ENCODE peak calls at places on chromosomes 11 and 22, in ten cellular contexts. V, C, J, P, M, L, Z, H, N and E are unnamed samples. For H3K4me1, the result is how much of the 10 kb centered on the place peaks cover.

GRCh38 chr22:30275625-30276024 is 9.0 kb upstream of the OSM start:
- DNase-seq in J (no peak), V (no peak), M (no peak), H (peak), N (no peak), C (no peak), P (no peak), L (no peak), Z (peak), E (no peak)

GRCh38 chr11:2316169-2316962 is 14.6 kb downstream of the TSPAN32 start:
- DNase-seq in J (no peak), N (peak), V (no peak), Z (no peak), C (no peak), H (no peak), P (peak), L (no peak), M (no peak), E (no peak)

GRCh38 chr11:18844753-18845367 is 53.3 kb upstream of the PTPN5 start:
- DNase-seq in Z (peak), V (no peak), P (no peak), M (peak), N (no peak), C (no peak), J (peak), H (no peak), L (no peak), E (no peak)

GRCh38 chr11:119373917-119374631 is 7.4 kb downstream of the USP2 start:
- DNase-seq in V (peak), C (peak), P (peak), L (no peak), Z (peak), H (peak), J (peak), N (peak), M (peak), E (peak)

GRCh38 chr11:124623861-124624525 is 1.3 kb downstream of the TBRG1 start:
- DNase-seq in V (no peak), M (no peak), C (no peak), L (no peak), J (no peak), P (no peak), N (no peak), H (no peak), Z (no peak), E (no peak)

GRCh38 chr11:116852261-116853125 is 15.1 kb upstream of the APOA1 start:
- DNase-seq in C (no peak), V (no peak), P (peak), N (no peak), Z (no peak), M (no peak), H (no peak), J (no peak), L (no peak), E (no peak)

GRCh38 chr11:63558459-63559157 is 4.6 kb downstream of the PLAAT2 start:
- DNase-seq in H (no peak), P (no peak), J (no peak), M (no peak), C (no peak), Z (no peak), V (no peak), N (no peak), L (no peak), E (no peak)

GRCh38 chr11:10114593-10115404 is 179.2 kb downstream of the SBF2 start:
- DNase-seq in N (no peak), L (no peak), V (no peak), M (no peak), J (no peak), H (no peak), P (no peak), C (no peak), Z (no peak), E (no peak)

GRCh38 chr11:78943841-78944240 is 369.2 kb upstream of the NARS2 start:
- DNase-seq in C (no peak), Z (no peak), J (no peak), L (no peak), H (no peak), N (no peak), V (no peak), M (no peak), P (no peak), E (no peak)

GRCh38 chr11:47714554-47715081 is 551 bp downstream of the AGBL2 start:
- DNase-seq in N (no peak), J (peak), P (peak), Z (no peak), V (peak), M (no peak), L (no peak), H (no peak), C (peak), E (no peak)

GRCh38 chr11:13944801-13945505 is 17.6 kb upstream of the SPON1 start:
- DNase-seq in P (no peak), C (no peak), M (no peak), Z (no peak), V (no peak), H (no peak), L (no peak), J (no peak), N (no peak), E (no peak)

GRCh38 chr11:20156876-20157613 is 3.2 kb downstream of the DBX1 start:
- DNase-seq in Z (no peak), M (no peak), V (no peak), C (no peak), J (no peak), P (no peak), N (no peak), L (peak), H (peak), E (no peak)

GRCh38 chr11:119175493-119176077 is 7.1 kb downstream of the NLRX1 start:
- DNase-seq in H (no peak), N (no peak), J (no peak), Z (no peak), L (no peak), M (no peak), V (no peak), C (no peak), P (no peak), E (no peak)

GRCh38 chr22:36562261-36562835 is 33.4 kb upstream of the EIF3D start:
- DNase-seq in N (peak), C (no peak), Z (no peak), P (no peak), V (no peak), M (no peak), L (no peak), J (no peak), H (no peak), E (no peak)

GRCh38 chr11:17407575-17407974 is 19.1 kb upstream of the KCNJ11 start:
- DNase-seq in P (no peak), J (peak), H (no peak), V (no peak), Z (no peak), C (no peak), N (no peak), L (no peak), M (no peak), E (no peak)

GRCh38 chr11:100774859-100775258 is 87.8 kb downstream of the ARHGAP42 start:
- DNase-seq in L (no peak), H (no peak), M (peak), C (no peak), J (no peak), Z (no peak), P (no peak), V (no peak), N (no peak), E (no peak)

GRCh38 chr11:110479445-110480101 is 49.8 kb downstream of the FDX1 start:
- DNase-seq in C (no peak), L (no peak), N (no peak), P (no peak), V (peak), J (peak), H (no peak), Z (peak), M (no peak), E (no peak)

GRCh38 chr22:45210174-45210573 is 30.5 kb downstream of the KIAA0930 start:
- DNase-seq in J (no peak), N (no peak), P (no peak), M (no peak), H (no peak), C (no peak), L (no peak), Z (no peak), V (no peak), E (no peak)

GRCh38 chr11:68006606-68007166 is 2.8 kb upstream of the UNC93B1 start:
- DNase-seq in N (no peak), L (no peak), H (no peak), J (peak), P (no peak), M (no peak), Z (no peak), V (no peak), C (no peak), E (no peak)
- H3K4me1 ChIP-seq in N (under half), L (under half), H (half or more), J (under half), P (under half), M (half or more), Z (half or more), V (under half), C (under half), E (under half)

GRCh38 chr22:20023214-20023613 is 2.3 kb downstream of the TANGO2 start:
- DNase-seq in L (no peak), Z (no peak), V (no peak), J (no peak), M (no peak), C (no peak), N (no peak), P (no peak), H (no peak), E (peak)
- H3K4me1 ChIP-seq in L (under half), Z (under half), V (under half), J (under half), M (under half), C (under half), N (under half), P (under half), H (under half), E (under half)

GRCh38 chr11:57237204-57237681 is at the start of gene APLNR:
- DNase-seq in L (no peak), J (no peak), P (no peak), Z (no peak), C (no peak), N (no peak), V (no peak), M (no peak), H (no peak), E (no peak)

GRCh38 chr11:57240007-57240406 is 3.0 kb upstream of the APLNR start:
- DNase-seq in L (no peak), H (no peak), J (no peak), V (no peak), P (no peak), M (no peak), C (no peak), N (no peak), Z (no peak), E (no peak)

GRCh38 chr11:57241311-57241972 is 4.4 kb upstream of the APLNR start:
- DNase-seq in Z (no peak), V (no peak), P (no peak), J (no peak), N (no peak), L (no peak), H (no peak), C (no peak), M (no peak), E (no peak)

GRCh38 chr11:57240757-57241156 is 3.7 kb upstream of the APLNR start:
- DNase-seq in Z (no peak), P (no peak), M (no peak), N (no peak), V (no peak), J (no peak), H (no peak), C (no peak), L (no peak), E (no peak)

DNA sequence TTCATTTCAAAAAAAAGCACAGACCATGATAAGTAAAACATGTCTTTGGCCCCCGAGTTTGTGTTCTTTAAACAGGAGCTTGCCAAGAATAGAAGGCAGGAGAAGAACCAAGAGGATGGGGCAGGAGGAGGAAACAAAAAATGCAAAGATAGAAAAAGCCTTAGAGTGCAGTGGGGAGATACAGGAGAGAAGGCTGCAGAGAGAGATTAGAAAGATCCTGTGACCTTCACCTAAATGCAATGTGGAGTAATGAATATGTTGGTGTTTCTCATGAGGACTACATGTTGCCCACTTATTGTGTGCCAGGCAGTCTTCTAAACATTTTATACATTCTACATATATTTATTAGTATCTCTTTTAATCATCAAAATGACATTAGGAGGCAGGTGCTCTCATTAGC is 2.3 kb upstream of the APLNR start:
- DNase-seq in J (no peak), C (no peak), P (no peak), V (no peak), Z (no peak), L (no peak), M (no peak), H (no peak), N (no peak), E (no peak)
- H3K4me1 ChIP-seq in J (under half), C (under half), P (under half), V (under half), Z (under half), L (under half), M (under half), H (under half), N (under half), E (under half)

GRCh38 chr11:93735627-93736026 is 5.7 kb downstream of the TAF1D start:
- DNase-seq in M (no peak), C (no peak), N (no peak), J (peak), L (no peak), P (no peak), Z (no peak), V (no peak), H (no peak), E (no peak)
- H3K4me1 ChIP-seq in M (half or more), C (under half), N (under half), J (half or more), L (under half), P (under half), Z (half or more), V (under half), H (half or more), E (half or more)

DNA sequence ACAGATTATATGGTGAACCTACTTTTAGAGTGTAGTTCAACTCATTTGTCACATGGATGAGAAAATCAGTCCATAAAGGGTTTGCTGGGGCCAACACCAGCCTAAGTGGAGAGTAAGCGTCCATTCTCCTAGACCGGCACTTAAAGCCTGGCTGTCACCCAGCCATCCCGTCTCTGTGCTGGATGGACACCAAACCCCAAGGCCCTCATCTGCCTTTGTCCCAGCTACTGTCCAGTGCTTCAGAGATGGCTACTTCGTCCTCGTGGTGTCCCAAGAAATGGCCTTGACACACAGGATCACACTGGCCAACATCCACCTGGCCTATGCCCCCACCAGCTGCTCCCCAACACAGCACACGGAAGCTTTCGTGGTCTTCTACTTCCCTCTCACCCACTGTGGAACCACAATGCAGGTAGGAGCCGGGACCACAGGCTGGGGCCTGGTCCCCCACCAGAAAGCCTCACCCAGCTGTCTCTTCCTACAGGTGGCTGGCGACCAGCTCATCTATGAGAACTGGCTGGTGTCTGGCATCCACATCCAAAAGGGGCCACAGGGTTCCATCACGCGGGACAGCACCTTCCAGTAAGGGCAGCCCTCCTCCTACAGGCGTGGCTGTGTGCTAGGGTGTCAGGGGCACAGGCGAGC is 3.5 kb downstream of the ZP1 start:
- DNase-seq in M (no peak), P (no peak), Z (no peak), N (no peak), C (no peak), L (no peak), H (no peak), V (no peak), J (no peak), E (no peak)
- H3K4me1 ChIP-seq in M (under half), P (under half), Z (under half), N (under half), C (under half), L (under half), H (under half), V (under half), J (under half), E (under half)

GRCh38 chr11:44565008-44565745 is at the start of gene CD82:
- DNase-seq in Z (peak), M (peak), V (peak), H (peak), C (peak), J (peak), L (peak), P (peak), N (peak), E (peak)
- H3K4me1 ChIP-seq in Z (under half), M (under half), V (half or more), H (under half), C (half or more), J (half or more), L (under half), P (under half), N (half or more), E (half or more)

GRCh38 chr22:46764779-46765485 is 2.5 kb downstream of the TBC1D22A start:
- DNase-seq in V (no peak), Z (no peak), P (no peak), C (no peak), L (no peak), M (no peak), N (peak), H (peak), J (no peak), E (no peak)

GRCh38 chr22:46767249-46767985 is 5.0 kb downstream of the TBC1D22A start:
- DNase-seq in N (no peak), C (no peak), P (no peak), M (no peak), L (no peak), Z (no peak), J (no peak), H (no peak), V (no peak), E (peak)

GRCh38 chr22:46764140-46764680 is 1.8 kb downstream of the TBC1D22A start:
- DNase-seq in M (no peak), H (no peak), P (no peak), L (no peak), Z (no peak), N (no peak), C (no peak), J (no peak), V (no peak), E (no peak)

GRCh38 chr22:46769191-46769675 is 6.8 kb downstream of the TBC1D22A start:
- DNase-seq in M (no peak), N (peak), P (no peak), C (no peak), L (no peak), J (peak), V (no peak), Z (peak), H (peak), E (no peak)

GRCh38 chr22:46766611-46767010 is 4.2 kb downstream of the TBC1D22A start:
- DNase-seq in C (no peak), P (no peak), Z (no peak), V (no peak), L (no peak), N (no peak), M (no peak), H (peak), J (no peak), E (no peak)
- H3K4me1 ChIP-seq in C (half or more), P (under half), Z (half or more), V (under half), L (under half), N (under half), M (under half), H (under half), J (half or more), E (under half)

GRCh38 chr22:19884954-19885751 is 30.5 kb upstream of the GNB1L start:
- DNase-seq in P (no peak), N (no peak), H (no peak), M (no peak), C (no peak), Z (no peak), J (no peak), V (no peak), L (no peak), E (no peak)
- H3K4me1 ChIP-seq in P (under half), N (under half), H (under half), M (under half), C (under half), Z (half or more), J (under half), V (under half), L (under half), E (half or more)

GRCh38 chr11:115626414-115626813 is 122.2 kb upstream of the CADM1 start:
- DNase-seq in Z (no peak), V (no peak), C (no peak), L (no peak), H (no peak), M (no peak), J (no peak), N (no peak), P (no peak), E (no peak)
- H3K4me1 ChIP-seq in Z (under half), V (under half), C (under half), L (under half), H (under half), M (under half), J (under half), N (under half), P (under half), E (under half)